ENCODE peak calls at places on chromosomes 13 and 19, in five cellular contexts. V, W, R, F and Y are unnamed samples.

GRCh38 chr19:7441468-7442146 is 47.2 kb downstream of the PEX11G start:
- DNase-seq in W (no peak), V (no peak), F (no peak), R (no peak), Y (no peak)

GRCh38 chr19:6086081-6086858 is 24.0 kb downstream of the RFX2 start:
- DNase-seq in R (no peak), F (no peak), V (peak; percentile 71), W (peak; percentile 49), Y (no peak)

GRCh38 chr13:28744091-28744536 is 25.3 kb upstream of the SLC46A3 start:
- DNase-seq in F (no peak), V (peak; percentile 80), R (no peak), W (peak; percentile 82), Y (peak; percentile 95)

GRCh38 chr13:90455861-90456260 is 891.6 kb upstream of the MIR17HG start:
- DNase-seq in F (no peak), V (no peak), W (peak; percentile 15), R (no peak), Y (no peak)

GRCh38 chr19:55809381-55810058 is 22.3 kb downstream of the NLRP11 start:
- DNase-seq in W (peak; percentile 48), F (peak; percentile 8), V (peak; percentile 33), R (peak; percentile 67), Y (peak; percentile 36)

GRCh38 chr19:6662692-6663091 is 7.3 kb downstream of the TNFSF14 start:
- DNase-seq in W (no peak), R (no peak), V (no peak), F (no peak), Y (no peak)

GRCh38 chr13:27969073-27969865 is at the start of gene CDX2:
- DNase-seq in W (no peak), R (peak; percentile 35), V (no peak), F (no peak), Y (no peak)

GRCh38 chr19:38527466-38528136 is 90.2 kb downstream of the MAP4K1 start:
- DNase-seq in R (no peak), W (no peak), V (no peak), F (no peak), Y (no peak)

GRCh38 chr19:12784394-12784870 is 6.9 kb upstream of the JUNB start:
- DNase-seq in V (peak; percentile 46), F (no peak), W (no peak), R (no peak), Y (peak; percentile 63)

GRCh38 chr13:45521292-45521691 is 56.6 kb downstream of the COG3 start:
- DNase-seq in V (peak; percentile 86), W (peak; percentile 10), R (no peak), F (no peak), Y (peak; percentile 51)

GRCh38 chr19:10166046-10166445 is 28.7 kb downstream of the DNMT1 start:
- DNase-seq in F (no peak), V (no peak), W (no peak), R (no peak), Y (no peak)

GRCh38 chr19:12180377-12180776 is 17.5 kb downstream of the ZNF136 start:
- DNase-seq in W (no peak), V (no peak), F (no peak), R (no peak), Y (no peak)

GRCh38 chr13:42885325-42885724 is 103.9 kb downstream of the FAM216B start:
- DNase-seq in F (no peak), W (peak; percentile 32), V (no peak), R (no peak), Y (no peak)

GRCh38 chr19:50486823-50487515 is 10.3 kb upstream of the GARIN5A start:
- DNase-seq in W (peak; percentile 44), V (peak; percentile 19), F (no peak), R (no peak), Y (peak; percentile 16)

GRCh38 chr13:113178070-113178895 is 19.8 kb downstream of the PROZ start:
- DNase-seq in V (peak; percentile 99), R (no peak), W (peak; percentile 86), F (no peak), Y (peak; percentile 93)

GRCh38 chr13:97434417-97435296 is 688 bp downstream of the RAP2A start:
- DNase-seq in R (peak; percentile 22), V (peak; percentile 20), F (peak; percentile 9), W (peak; percentile 33), Y (peak; percentile 25)

GRCh38 chr13:55307909-55308308 is 1832.8 kb upstream of the PRR20A start:
- DNase-seq in R (no peak), W (no peak), V (no peak), F (no peak), Y (no peak)

GRCh38 chr19:46919324-46919723 is 58.5 kb downstream of the ARHGAP35 start:
- DNase-seq in R (no peak), F (no peak), W (no peak), V (peak; percentile 75), Y (no peak)

GRCh38 chr13:28569886-28570285 is 75.0 kb upstream of the FLT1 start:
- DNase-seq in R (no peak), V (no peak), F (no peak), W (no peak), Y (no peak)

GRCh38 chr19:10719466-10719961 is 1.6 kb downstream of the DNM2 start:
- DNase-seq in R (no peak), F (no peak), V (no peak), W (no peak), Y (no peak)

GRCh38 chr19:36638862-36639510 is 27.7 kb downstream of the ZNF461 start:
- DNase-seq in W (peak; percentile 5), F (no peak), R (no peak), V (no peak), Y (peak; percentile 2)

GRCh38 chr13:113777311-113778260 is 18.6 kb downstream of the TMEM255B start:
- DNase-seq in F (no peak), W (peak; percentile 44), R (no peak), V (peak; percentile 17), Y (peak; percentile 34)

GRCh38 chr19:18118420-18119242 is 21.1 kb downstream of the MAST3 start:
- DNase-seq in W (no peak), F (no peak), V (peak; percentile 18), R (peak; percentile 59), Y (no peak)

GRCh38 chr19:18117692-18118378 is 20.3 kb downstream of the MAST3 start:
- DNase-seq in V (peak; percentile 73), W (peak; percentile 91), F (peak; percentile 34), R (peak; percentile 90), Y (peak; percentile 78)

GRCh38 chr19:18121166-18121565 is 23.6 kb downstream of the MAST3 start:
- DNase-seq in W (no peak), V (no peak), F (no peak), R (no peak), Y (no peak)

GRCh38 chr19:18120127-18120526 is 22.5 kb downstream of the MAST3 start:
- DNase-seq in W (no peak), F (no peak), V (no peak), R (no peak), Y (no peak)

DNA sequence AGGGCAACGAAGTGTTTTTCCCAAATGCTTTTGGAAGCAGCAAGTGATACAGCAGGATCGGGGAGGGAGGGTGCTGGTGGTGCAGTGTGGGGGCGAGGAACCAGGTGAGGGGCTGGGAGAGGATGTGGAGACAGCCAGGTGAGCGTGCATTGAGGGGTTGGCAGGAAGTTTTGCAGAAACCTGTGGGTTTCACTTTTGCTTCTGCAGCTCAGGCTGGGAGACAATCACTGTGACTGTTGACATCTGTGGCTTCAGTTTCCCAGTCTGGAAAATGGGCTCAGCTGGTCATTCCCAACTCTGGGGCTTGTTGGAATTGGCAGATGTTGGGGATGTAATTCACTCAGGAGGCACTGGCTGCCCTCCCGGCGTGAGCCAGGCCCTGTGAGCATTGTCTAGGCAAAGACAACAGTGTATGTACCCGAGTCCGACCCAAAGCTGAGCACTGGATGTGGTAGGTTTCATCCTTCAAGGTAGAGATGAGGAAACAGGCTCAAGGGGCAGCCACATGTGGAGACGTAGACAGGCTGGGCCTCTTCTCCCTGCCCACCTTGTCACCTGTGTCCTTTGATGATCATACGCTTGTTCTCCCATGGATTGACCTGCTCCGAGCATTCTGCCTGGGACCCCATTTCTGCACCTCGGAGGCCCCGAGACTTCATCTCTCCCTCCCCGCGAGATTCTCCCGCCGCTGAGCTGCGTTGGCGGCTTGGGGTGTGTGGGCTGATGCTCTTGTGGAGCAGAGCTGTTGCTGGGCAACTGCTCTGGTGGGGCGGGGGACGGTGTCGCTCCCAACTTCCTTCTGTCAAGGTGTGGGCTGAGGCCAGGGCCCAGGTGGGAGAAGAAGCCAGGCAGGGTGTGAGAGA is 21.9 kb downstream of the MAST3 start:
- DNase-seq in R (no peak), W (no peak), F (no peak), V (no peak), Y (no peak)
- H3K4me3 ChIP-seq in R (no peak overlapping the region), W (no peak overlapping the region), F (no peak overlapping the region), V (no peak overlapping the region), Y (no peak overlapping the region)

DNA sequence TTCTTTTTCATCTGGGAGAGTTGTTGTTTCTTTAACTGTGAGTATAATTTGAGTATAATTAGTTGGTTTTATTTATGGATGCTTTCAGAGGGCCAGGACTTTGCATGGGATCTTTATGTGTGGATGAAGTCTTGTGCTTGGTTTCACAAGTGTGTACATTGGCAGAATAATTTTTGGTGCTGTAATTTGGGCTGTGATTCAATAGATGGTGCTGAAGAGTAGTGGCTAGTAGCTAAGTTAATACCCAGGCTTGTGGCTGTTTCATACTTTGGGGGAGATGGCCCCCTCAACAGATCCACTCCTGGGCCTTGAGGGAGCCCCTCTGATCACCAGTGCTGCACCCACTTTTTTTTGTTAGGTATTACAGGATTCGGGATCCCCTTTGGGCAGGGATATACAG is 1142.4 kb downstream of the SLITRK1 start:
- DNase-seq in F (no peak), R (no peak), V (peak; percentile 12), W (peak; percentile 23), Y (no peak)
- TF ChIP-seq CTCF in F (no peak), R (no peak), V (peak; percentile 43), W (peak; percentile 33), Y (no peak)

DNA sequence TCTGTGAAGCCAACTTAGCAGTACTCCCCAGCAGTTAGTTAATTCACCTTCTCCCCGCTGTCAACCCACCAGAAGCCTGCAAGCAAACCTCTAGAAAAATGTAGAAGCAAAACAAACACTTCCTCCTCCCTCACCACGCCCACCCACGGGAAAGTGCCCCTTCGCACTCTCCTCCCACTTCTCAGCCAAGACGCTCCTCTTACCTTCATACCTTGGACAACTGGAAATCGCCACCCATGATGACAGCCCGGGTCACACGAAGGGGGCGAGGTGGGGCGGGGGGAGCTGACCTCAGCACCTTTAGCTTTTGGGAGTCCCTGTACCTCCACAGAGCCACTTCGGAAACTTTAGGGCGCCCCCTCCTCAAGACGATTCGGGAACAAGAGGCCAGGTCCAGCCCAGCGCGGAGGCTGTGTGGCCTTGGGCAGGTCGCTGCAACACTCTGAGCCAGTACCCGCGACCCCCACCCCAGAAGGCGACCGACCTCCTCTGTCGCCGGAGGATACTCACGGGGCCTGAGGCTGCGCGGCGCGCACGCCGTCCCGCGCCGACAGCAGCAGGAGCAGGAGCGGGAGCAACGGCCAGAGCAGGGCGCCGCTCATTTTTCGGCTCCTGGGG is 460 bp downstream of the CPAMD8 start:
- DNase-seq in R (no peak), F (no peak), W (peak; percentile 9), V (no peak), Y (no peak)
- H3K4me3 ChIP-seq in R (no peak overlapping the region), F (no peak overlapping the region), W (peak overlapping the region; percentile 41), V (no peak overlapping the region), Y (no peak overlapping the region)

GRCh38 chr13:100879255-100879654 is 204.7 kb upstream of the TMTC4 start:
- DNase-seq in W (no peak), F (no peak), V (no peak), R (no peak), Y (no peak)
- TF ChIP-seq CTCF in W (no peak), F (no peak), V (no peak), R (no peak), Y (no peak)